ENCODE peak calls at places on chromosomes 2 and 18, in nine cellular contexts. B, I, Y, X, H, E, K, Z and Q are unnamed samples.

GRCh38 chr2:17747684-17748452 is 5.7 kb downstream of the SMC6 start:
- DNase-seq in B (no peak), I (no peak), Y (peak), X (no peak), H (no peak), E (no peak), K (no peak), Z (no peak), Q (no peak)

GRCh38 chr2:162885281-162886070 is 46.9 kb upstream of the KCNH7 start:
- DNase-seq in B (no peak), I (no peak), Y (no peak), X (no peak), H (no peak), E (no peak), K (no peak), Z (no peak), Q (no peak)

GRCh38 chr2:63049291-63050185 is 1.1 kb upstream of the OTX1 start:
- DNase-seq in B (no peak), I (no peak), Y (peak), X (peak), H (no peak), E (no peak), K (no peak), Z (no peak), Q (peak)

GRCh38 chr2:26462100-26462499 is 15.8 kb downstream of the OTOF start:
- DNase-seq in B (no peak), I (no peak), Y (no peak), X (no peak), H (no peak), E (no peak), K (no peak), Z (no peak), Q (no peak)

GRCh38 chr2:119393971-119394748 is 27.4 kb downstream of the DBI start:
- DNase-seq in B (no peak), I (no peak), Y (no peak), X (no peak), H (no peak), E (no peak), K (no peak), Z (no peak), Q (peak)

GRCh38 chr2:119545076-119545475 is 827 bp downstream of the CFAP221 start:
- DNase-seq in B (no peak), I (no peak), Y (no peak), X (no peak), H (no peak), E (no peak), K (no peak), Z (no peak), Q (no peak)

GRCh38 chr2:100126172-100126571 is 16.2 kb downstream of the AFF3 start:
- DNase-seq in B (no peak), I (no peak), Y (no peak), X (no peak), H (no peak), E (no peak), K (peak), Z (no peak), Q (peak)

GRCh38 chr18:5770176-5770575 is 125.1 kb downstream of the TMEM200C start:
- DNase-seq in B (no peak), I (no peak), Y (no peak), X (no peak), H (no peak), E (no peak), K (no peak), Z (no peak), Q (no peak)

GRCh38 chr2:172085460-172086159 is at the start of gene DLX1:
- DNase-seq in B (no peak), I (no peak), Y (no peak), X (no peak), H (no peak), E (no peak), K (peak), Z (no peak), Q (no peak)

GRCh38 chr2:109213646-109214417 is 84.8 kb downstream of the SH3RF3 start:
- DNase-seq in B (peak), I (no peak), Y (peak), X (peak), H (peak), E (peak), K (no peak), Z (no peak), Q (no peak)

GRCh38 chr2:155846249-155846648 is 486.3 kb downstream of the NR4A2 start:
- DNase-seq in B (no peak), I (no peak), Y (peak), X (no peak), H (no peak), E (no peak), K (no peak), Z (no peak), Q (no peak)

GRCh38 chr18:55833543-55833942 is 245.6 kb upstream of the TCF4 start:
- DNase-seq in B (peak), I (no peak), Y (peak), X (peak), H (peak), E (peak), K (no peak), Z (no peak), Q (no peak)

GRCh38 chr2:240947176-240947575 is 41.0 kb downstream of the CROCC2 start:
- DNase-seq in B (no peak), I (peak), Y (no peak), X (no peak), H (no peak), E (no peak), K (no peak), Z (no peak), Q (peak)

GRCh38 chr18:9413586-9413985 is 61.7 kb upstream of the RALBP1 start:
- DNase-seq in B (peak), I (no peak), Y (no peak), X (peak), H (peak), E (peak), K (no peak), Z (no peak), Q (no peak)

GRCh38 chr2:227783404-227784138 is 30.1 kb upstream of the CCL20 start:
- DNase-seq in B (no peak), I (no peak), Y (no peak), X (no peak), H (no peak), E (no peak), K (no peak), Z (no peak), Q (no peak)

GRCh38 chr2:236644502-236644911 is 74.9 kb downstream of the ACKR3 start:
- DNase-seq in B (no peak), I (no peak), Y (no peak), X (no peak), H (no peak), E (no peak), K (no peak), Z (no peak), Q (peak)